ENCODE peak calls at places on chromosomes 11 and 22, in six cellular contexts. U is RWPE1, L is neural crest cell, I is testis, H is mesothelial cell of epicardium, J is brain microvascular endothelial cell. G is an unnamed sample.

GRCh38 chr11:115168229-115168671 is 336.0 kb downstream of the CADM1 start:
- DNase-seq in J (no peak), L (no peak), I (peak), H (no peak), U (peak), G (no peak)

GRCh38 chr11:123253909-123254308 is 58.9 kb upstream of the CLMP start:
- DNase-seq in J (no peak), U (no peak), I (no peak), H (no peak), L (no peak), G (no peak)

GRCh38 chr11:130390071-130390758 is 38.2 kb downstream of the ADAMTS8 start:
- DNase-seq in I (peak), J (peak), U (peak), H (no peak), L (no peak), G (no peak)

GRCh38 chr11:132158091-132158490 is 787.7 kb downstream of the NTM start:
- DNase-seq in H (no peak), U (peak), J (no peak), I (no peak), L (no peak), G (no peak)

GRCh38 chr11:122095950-122096942 is 19.8 kb downstream of the BLID start:
- DNase-seq in J (no peak), L (no peak), H (no peak), I (no peak), U (no peak), G (no peak)

GRCh38 chr11:73597340-73597955 is 464 bp downstream of the FAM168A start:
- DNase-seq in H (no peak), L (no peak), J (no peak), U (peak), I (no peak), G (no peak)

GRCh38 chr11:35274909-35275807 is 136.2 kb downstream of the CD44 start:
- DNase-seq in U (no peak), L (no peak), I (peak), J (no peak), H (no peak), G (no peak)

GRCh38 chr11:117703209-117703608 is 93.8 kb downstream of the DSCAML1 start:
- DNase-seq in I (no peak), L (no peak), J (no peak), H (no peak), U (no peak), G (no peak)

GRCh38 chr11:69499216-69499945 is 17.9 kb downstream of the LINC01488 start:
- DNase-seq in I (no peak), U (no peak), H (no peak), L (no peak), J (no peak), G (no peak)

GRCh38 chr11:86696004-86696403 is 23.6 kb upstream of the ME3 start:
- DNase-seq in H (no peak), U (peak), L (no peak), J (peak), I (no peak), G (no peak)

GRCh38 chr11:68831124-68831523 is 10.6 kb downstream of the CPT1A start:
- DNase-seq in H (no peak), U (no peak), I (no peak), L (no peak), J (no peak), G (no peak)

GRCh38 chr22:18023509-18024275 is 669 bp downstream of the MICAL3 start:
- DNase-seq in J (no peak), U (peak), L (peak), H (peak), I (peak), G (no peak)

GRCh38 chr22:17430298-17430900 is 61.1 kb downstream of the CECR2 start:
- DNase-seq in H (no peak), L (no peak), J (peak), U (no peak), I (peak), G (no peak)

GRCh38 chr11:1471736-1472135 is 14.8 kb downstream of the MOB2 start:
- DNase-seq in H (no peak), L (no peak), U (no peak), I (no peak), J (no peak), G (no peak)

GRCh38 chr22:19524170-19525115 is at the start of gene CLDN5:
- DNase-seq in J (no peak), H (no peak), L (no peak), U (no peak), I (peak), G (no peak)

GRCh38 chr22:46657996-46658947 is 38.1 kb downstream of the GRAMD4 start:
- DNase-seq in U (peak), H (no peak), L (no peak), J (no peak), I (no peak), G (no peak)

GRCh38 chr11:62917906-62918502 is 3.2 kb downstream of the CHRM1 start:
- DNase-seq in J (no peak), L (no peak), U (no peak), H (no peak), I (no peak), G (no peak)

GRCh38 chr11:62726156-62727006 is 876 bp downstream of the HNRNPUL2 start:
- DNase-seq in H (no peak), I (no peak), L (no peak), U (no peak), J (no peak), G (no peak)

GRCh38 chr11:131056036-131056435 is 139.8 kb upstream of the SNX19 start:
- DNase-seq in I (no peak), U (no peak), J (no peak), L (no peak), H (no peak), G (no peak)

GRCh38 chr11:10544491-10545470 is 3.8 kb upstream of the RNF141 start:
- DNase-seq in L (no peak), I (no peak), J (no peak), H (no peak), U (no peak), G (no peak)

GRCh38 chr11:2247496-2247895 is 22.9 kb downstream of the ASCL2 start:
- DNase-seq in L (no peak), U (no peak), J (no peak), H (no peak), I (no peak), G (no peak)

GRCh38 chr11:130798280-130798679 is 118.0 kb downstream of the SNX19 start:
- DNase-seq in H (no peak), J (peak), I (no peak), U (peak), L (no peak), G (no peak)

GRCh38 chr11:34259087-34259486 is 98.7 kb downstream of the ABTB2 start:
- DNase-seq in H (no peak), L (no peak), J (no peak), I (no peak), U (no peak), G (no peak)

GRCh38 chr11:48047616-48048015 is 67.3 kb downstream of the PTPRJ start:
- DNase-seq in I (no peak), J (peak), L (no peak), H (no peak), U (no peak), G (no peak)

GRCh38 chr22:39457047-39457545 is 284 bp downstream of the MGAT3 start:
- DNase-seq in I (no peak), L (no peak), U (no peak), J (no peak), H (no peak), G (peak)

GRCh38 chr11:2579315-2580060 is 120.3 kb downstream of the KCNQ1OT1 start:
- DNase-seq in J (no peak), H (peak), U (no peak), I (no peak), L (no peak), G (no peak)

GRCh38 chr11:85394288-85394687 is 232.9 kb downstream of the DLG2 start:
- DNase-seq in H (no peak), U (no peak), J (no peak), L (no peak), I (no peak), G (no peak)

GRCh38 chr11:83425137-83425466 is 138.9 kb upstream of the CCDC90B start:
- DNase-seq in I (no peak), J (no peak), U (no peak), L (no peak), H (no peak), G (no peak)

GRCh38 chr11:39541945-39542351 is 1917.5 kb downstream of the LRRC4C start:
- DNase-seq in U (peak), I (no peak), H (no peak), L (no peak), J (no peak), G (no peak)

GRCh38 chr22:20116376-20116950 is 559 bp downstream of the RANBP1 start:
- DNase-seq in I (no peak), U (no peak), H (no peak), L (no peak), J (no peak), G (no peak)

GRCh38 chr11:109302591-109303334 is 119.2 kb upstream of the C11orf87 start:
- DNase-seq in J (no peak), I (no peak), H (no peak), U (no peak), L (no peak), G (no peak)

GRCh38 chr22:23038334-23038642 is 32.0 kb upstream of the GNAZ start:
- DNase-seq in L (no peak), U (no peak), I (no peak), J (no peak), H (no peak), G (no peak)

GRCh38 chr11:133228406-133229330 is 303.6 kb downstream of the OPCML start:
- DNase-seq in I (peak), L (no peak), J (no peak), U (no peak), H (peak), G (no peak)

GRCh38 chr22:48758021-48758561 is 1069.6 kb downstream of the BRD1 start:
- DNase-seq in L (no peak), I (peak), U (no peak), J (no peak), H (peak), G (no peak)

GRCh38 chr11:120305286-120305685 is 19.8 kb upstream of the TLCD5 start:
- DNase-seq in H (no peak), J (no peak), L (no peak), I (no peak), U (no peak), G (no peak)

GRCh38 chr11:70578831-70579230 is 180.5 kb downstream of the CTTN start:
- DNase-seq in U (no peak), I (no peak), J (no peak), H (no peak), L (no peak), G (no peak)

GRCh38 chr11:64150481-64151239 is 15.3 kb downstream of the MACROD1 start:
- DNase-seq in H (no peak), J (no peak), U (no peak), I (no peak), L (no peak), G (no peak)

GRCh38 chr11:64148200-64148916 is 17.6 kb downstream of the MACROD1 start:
- DNase-seq in U (peak), L (peak), H (peak), J (peak), I (peak), G (peak)

GRCh38 chr11:64150051-64150450 is 15.9 kb downstream of the MACROD1 start:
- DNase-seq in L (no peak), H (no peak), I (no peak), J (no peak), U (no peak), G (no peak)

GRCh38 chr11:64151337-64151736 is 14.6 kb downstream of the MACROD1 start:
- DNase-seq in I (no peak), U (no peak), L (no peak), J (no peak), H (no peak), G (no peak)

GRCh38 chr11:64148917-64149617 is 16.8 kb downstream of the MACROD1 start:
- DNase-seq in I (no peak), L (no peak), H (no peak), J (no peak), U (no peak), G (no peak)
- TF ChIP-seq CTCF in I (no peak), L (peak), H (peak), J (no peak), U (peak), G (no peak)

GRCh38 chr22:42632096-42632495 is 8.3 kb downstream of the ATP5MGL start:
- DNase-seq in I (no peak), L (no peak), J (no peak), H (no peak), U (no peak), G (no peak)
- TF ChIP-seq CTCF in I (peak), L (peak), J (peak), H (no peak), U (no peak), G (peak)

DNA sequence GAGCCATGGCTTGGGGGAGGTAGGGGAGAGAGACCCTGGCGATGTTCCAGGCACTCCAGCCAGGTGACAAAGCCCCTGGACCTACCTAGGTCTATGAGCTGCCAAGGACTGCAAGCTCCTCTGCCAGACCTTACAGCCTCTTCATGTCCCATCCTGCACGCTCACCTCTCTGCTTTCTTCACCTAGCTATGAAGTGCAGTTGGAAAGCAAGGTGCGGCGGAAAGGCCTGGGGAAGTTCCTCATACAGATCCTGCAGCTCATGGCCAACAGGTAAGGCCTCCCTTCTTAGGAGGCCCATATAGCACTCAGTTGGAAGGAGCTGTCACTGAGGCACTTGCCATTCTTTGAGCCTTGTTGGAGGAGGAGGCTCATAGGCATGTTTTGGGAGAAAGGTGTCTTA is 13.8 kb downstream of the NAA40 start:
- DNase-seq in H (no peak), U (no peak), L (no peak), I (no peak), J (no peak), G (no peak)
- TF ChIP-seq CTCF in H (no peak), U (no peak), L (no peak), I (no peak), J (no peak), G (no peak)

DNA sequence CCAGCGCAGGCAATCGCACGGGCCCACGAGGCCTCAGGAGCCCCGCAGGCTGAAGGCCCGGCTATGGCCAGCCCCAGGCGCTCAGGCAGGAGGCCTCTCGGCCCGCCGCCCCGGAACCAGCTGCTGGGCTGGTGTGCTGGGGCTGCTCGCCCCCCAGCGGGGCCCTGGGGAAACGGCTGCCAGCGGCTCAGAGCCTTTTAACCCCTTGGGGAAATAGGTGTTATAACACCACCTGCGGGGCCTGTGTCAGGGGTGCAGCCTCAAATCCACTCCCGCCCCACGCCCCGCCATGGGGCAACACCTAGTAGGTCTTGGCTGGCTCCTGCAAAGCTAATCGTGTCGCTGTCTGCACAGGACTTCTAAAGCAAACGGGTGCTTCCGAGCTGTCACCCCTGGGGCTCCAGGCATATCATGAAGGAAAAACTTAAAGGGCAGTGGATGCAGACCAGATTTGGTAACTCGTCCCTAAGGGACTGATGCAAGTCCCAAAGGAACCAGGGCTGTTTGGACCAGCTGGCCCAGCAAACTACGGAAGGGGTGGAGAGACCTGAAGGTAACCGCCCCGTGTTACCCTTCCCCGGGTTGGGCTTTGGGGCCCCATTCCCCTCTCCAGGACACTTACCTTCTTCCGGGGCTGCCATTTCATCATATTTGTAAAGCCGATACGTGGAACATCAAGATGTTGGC is 237.2 kb downstream of the TTC28 start:
- DNase-seq in H (peak), J (peak), I (peak), L (peak), U (peak), G (no peak)
- TF ChIP-seq CTCF in H (peak), J (peak), I (peak), L (peak), U (peak), G (no peak)

GRCh38 chr11:91773090-91773489 is 451.5 kb upstream of the FAT3 start:
- DNase-seq in U (no peak), L (no peak), H (no peak), I (no peak), J (no peak), G (no peak)
- TF ChIP-seq CTCF in U (no peak), L (no peak), H (no peak), I (no peak), J (no peak), G (peak)

DNA sequence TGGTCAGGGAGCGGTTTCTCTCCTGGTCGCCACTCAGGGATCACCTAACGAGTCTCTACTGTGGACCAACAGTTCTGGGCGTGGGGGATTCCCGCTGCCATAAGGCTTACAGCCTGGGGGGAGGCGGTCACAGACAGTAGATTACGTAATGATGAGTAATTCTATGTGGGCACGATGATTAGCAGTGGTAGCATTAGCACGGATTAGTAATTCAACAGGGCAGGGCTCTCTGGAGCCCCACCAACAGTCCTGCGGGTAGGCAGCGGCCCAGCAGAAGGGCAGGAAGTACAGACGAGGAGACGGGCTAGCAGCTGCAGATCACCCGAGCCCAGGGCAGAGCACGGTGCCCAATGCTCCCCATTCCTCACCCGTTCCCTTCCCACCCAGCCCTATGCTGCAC is 3.6 kb downstream of the SHISAL1 start:
- DNase-seq in L (no peak), J (peak), H (no peak), U (peak), I (no peak), G (peak)
- TF ChIP-seq CTCF in L (no peak), J (no peak), H (no peak), U (no peak), I (no peak), G (no peak)

GRCh38 chr11:124899376-124900145 is 1.9 kb upstream of the ROBO4 start:
- DNase-seq in J (no peak), L (no peak), I (no peak), U (no peak), H (no peak), G (peak)
- TF ChIP-seq CTCF in J (peak), L (no peak), I (no peak), U (no peak), H (no peak), G (no peak)

GRCh38 chr11:46122955-46123354 is 1.7 kb upstream of the PHF21A start:
- DNase-seq in L (no peak), U (no peak), J (peak), H (no peak), I (no peak), G (no peak)

GRCh38 chr11:46125284-46125683 is 4.0 kb upstream of the PHF21A start:
- DNase-seq in J (no peak), H (no peak), U (no peak), L (no peak), I (no peak), G (no peak)

GRCh38 chr11:46129133-46129532 is 7.9 kb upstream of the PHF21A start:
- DNase-seq in U (no peak), L (no peak), H (no peak), I (no peak), J (no peak), G (no peak)

GRCh38 chr11:46130286-46130937 is 9.2 kb upstream of the PHF21A start:
- DNase-seq in U (no peak), I (no peak), H (no peak), L (no peak), J (no peak), G (no peak)

DNA sequence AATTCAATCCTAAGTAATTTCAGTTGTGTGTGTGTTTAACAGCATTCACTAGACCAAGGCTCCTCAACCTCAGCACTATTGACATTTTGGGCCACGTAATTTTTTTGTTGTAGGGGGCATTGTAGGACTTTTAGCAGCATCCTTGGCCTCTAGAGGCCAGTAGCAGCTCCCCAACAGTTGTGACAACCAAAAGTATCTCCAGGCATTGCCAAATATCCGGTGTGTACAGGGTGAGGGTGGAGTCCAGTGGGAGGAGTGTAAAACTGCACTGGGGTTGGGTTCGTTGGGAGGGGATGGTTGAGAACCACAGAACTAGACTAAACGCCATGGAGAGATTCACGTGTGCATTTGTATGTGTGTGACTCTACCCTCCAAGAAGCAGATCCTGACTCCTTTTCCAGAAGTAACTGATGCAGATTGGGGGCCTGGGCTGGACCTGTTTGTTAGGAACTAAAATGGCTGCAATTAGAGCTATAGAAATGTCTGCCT is 5.9 kb upstream of the PHF21A start:
- DNase-seq in U (peak), J (peak), H (no peak), L (no peak), I (no peak), G (no peak)
- TF ChIP-seq CTCF in U (peak), J (peak), H (no peak), L (peak), I (no peak), G (no peak)